ENCODE peak calls at places on chromosomes 13 and 19, in six cellular contexts. E is IMR-90, Y is right lobe of liver, X is stomach, T is AG04450, M is osteocyte. Q is an unnamed sample.

GRCh38 chr19:1244693-1245451 is 3.3 kb downstream of the ATP5F1D start:
- DNase-seq in Y (peak; percentile 98), E (no peak), X (peak; percentile 88), T (no peak), M (no peak), Q (no peak)

GRCh38 chr19:40163541-40164129 is 27.6 kb upstream of the MAP3K10 start:
- DNase-seq in T (no peak), Y (no peak), X (no peak), M (no peak), E (no peak), Q (no peak)

GRCh38 chr13:75357576-75358295 is 124.2 kb downstream of the TBC1D4 start:
- DNase-seq in T (no peak), Y (no peak), M (no peak), E (peak; percentile 68), X (no peak), Q (peak; percentile 14)

GRCh38 chr13:23979361-23980159 is 82.3 kb upstream of the C1QTNF9B start:
- DNase-seq in M (peak; percentile 86), Y (peak; percentile 71), T (peak; percentile 62), E (peak; percentile 82), X (peak; percentile 73), Q (peak; percentile 55)

GRCh38 chr13:94966380-94966779 is 254.0 kb upstream of the SOX21 start:
- DNase-seq in M (no peak), T (no peak), E (no peak), Y (no peak), X (no peak), Q (no peak)

GRCh38 chr13:30576528-30576927 is 41.2 kb upstream of the USPL1 start:
- DNase-seq in M (no peak), T (no peak), Y (peak; percentile 63), X (no peak), E (peak; percentile 59), Q (no peak)

GRCh38 chr13:104522235-104523072 is 1456.2 kb upstream of the SLC10A2 start:
- DNase-seq in X (no peak), M (no peak), T (no peak), Y (no peak), E (no peak), Q (no peak)

GRCh38 chr13:44679602-44680001 is 103.5 kb upstream of the TSC22D1 start:
- DNase-seq in E (peak; percentile 73), M (no peak), T (no peak), X (no peak), Y (no peak), Q (no peak)

GRCh38 chr19:49196527-49197240 is 39.1 kb downstream of the TRPM4 start:
- DNase-seq in X (no peak), M (no peak), T (no peak), Y (no peak), E (no peak), Q (no peak)

GRCh38 chr13:57408312-57408711 is 223.2 kb upstream of the PCDH17 start:
- DNase-seq in Y (no peak), T (no peak), X (no peak), M (no peak), E (no peak), Q (no peak)

GRCh38 chr13:99265162-99265822 is 7.1 kb upstream of the GPR18 start:
- DNase-seq in Y (no peak), E (no peak), T (no peak), X (no peak), M (no peak), Q (no peak)

GRCh38 chr19:6378036-6378435 is 2.3 kb upstream of the PSPN start:
- DNase-seq in X (no peak), E (peak; percentile 41), T (peak; percentile 20), Y (no peak), M (no peak), Q (no peak)

GRCh38 chr19:44747739-44748425 is 626 bp upstream of the BCL3 start:
- DNase-seq in X (peak; percentile 69), M (peak; percentile 87), T (no peak), Y (peak; percentile 78), E (peak; percentile 61), Q (no peak)

GRCh38 chr19:17089238-17089637 is 13.7 kb downstream of the MYO9B start:
- DNase-seq in Y (no peak), M (no peak), E (peak; percentile 95), X (no peak), T (peak; percentile 85), Q (no peak)

GRCh38 chr13:49314344-49314882 is 66.7 kb downstream of the CDADC1 start:
- DNase-seq in X (no peak), M (no peak), E (peak; percentile 65), Y (no peak), T (no peak), Q (no peak)

GRCh38 chr13:51635137-51635878 is 51.0 kb downstream of the WDFY2 start:
- DNase-seq in X (no peak), T (no peak), M (no peak), Y (no peak), E (no peak), Q (no peak)

GRCh38 chr19:30227661-30228112 is 144.5 kb upstream of the ZNF536 start:
- DNase-seq in M (peak; percentile 89), X (peak; percentile 33), E (peak; percentile 24), Y (peak; percentile 58), T (no peak), Q (peak; percentile 79)

GRCh38 chr13:27353166-27353583 is 71.2 kb upstream of the GTF3A start:
- DNase-seq in T (peak; percentile 29), X (no peak), M (no peak), Y (no peak), E (peak; percentile 88), Q (no peak)

GRCh38 chr13:48144413-48145035 is 49.6 kb upstream of the MED4 start:
- DNase-seq in T (no peak), X (no peak), E (peak; percentile 45), M (no peak), Y (no peak), Q (no peak)

GRCh38 chr19:17332677-17333581 is 1.7 kb downstream of the ANO8 start:
- DNase-seq in E (peak; percentile 39), T (no peak), M (no peak), Y (peak; percentile 44), X (no peak), Q (no peak)

GRCh38 chr19:42270346-42271044 is 1.4 kb downstream of the CIC start:
- DNase-seq in X (peak; percentile 63), M (no peak), Y (peak; percentile 80), E (no peak), T (no peak), Q (no peak)

GRCh38 chr19:54351474-54351873 is 12.5 kb upstream of the LILRA4 start:
- DNase-seq in T (no peak), Y (no peak), E (no peak), M (no peak), X (no peak), Q (no peak)

GRCh38 chr13:71477735-71478134 is 389.3 kb downstream of the DACH1 start:
- DNase-seq in M (no peak), X (no peak), Y (no peak), E (no peak), T (no peak), Q (no peak)

GRCh38 chr19:32671883-32672282 is 3.1 kb downstream of the ANKRD27 start:
- DNase-seq in X (no peak), M (no peak), Y (no peak), E (no peak), T (no peak), Q (no peak)

DNA sequence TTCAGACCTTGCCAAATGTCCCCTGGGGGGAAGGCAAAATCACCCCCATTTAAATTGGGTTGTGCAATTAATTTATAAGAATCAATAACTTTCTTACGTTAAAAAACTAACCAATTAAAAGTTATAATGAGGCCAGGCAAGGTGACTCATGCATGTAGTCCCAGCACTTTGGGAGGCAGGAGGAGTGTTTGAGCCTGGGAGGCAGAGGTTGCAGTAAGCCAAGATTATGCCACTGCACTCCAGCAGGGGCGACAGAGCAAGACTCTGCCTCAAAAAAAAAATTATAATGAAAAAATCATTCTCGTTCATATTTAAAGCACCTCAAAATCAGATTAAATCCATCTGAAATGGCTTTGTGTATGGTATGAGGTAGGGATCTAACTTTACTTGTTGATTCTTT is 18.4 kb upstream of the SIGLEC14 start:
- DNase-seq in M (no peak), X (no peak), Y (no peak), E (no peak), T (no peak), Q (no peak)
- TF ChIP-seq CTCF in M (no peak), X (no peak), Y (no peak), E (peak; percentile 41), T (peak; percentile 41), Q (peak; percentile 15)

GRCh38 chr19:7461841-7462629 is 26.8 kb downstream of the PEX11G start:
- DNase-seq in M (no peak), X (no peak), Y (no peak), T (no peak), E (no peak), Q (no peak)
- TF ChIP-seq CTCF in M (no peak), X (no peak), Y (no peak), T (no peak), E (no peak), Q (no peak)

DNA sequence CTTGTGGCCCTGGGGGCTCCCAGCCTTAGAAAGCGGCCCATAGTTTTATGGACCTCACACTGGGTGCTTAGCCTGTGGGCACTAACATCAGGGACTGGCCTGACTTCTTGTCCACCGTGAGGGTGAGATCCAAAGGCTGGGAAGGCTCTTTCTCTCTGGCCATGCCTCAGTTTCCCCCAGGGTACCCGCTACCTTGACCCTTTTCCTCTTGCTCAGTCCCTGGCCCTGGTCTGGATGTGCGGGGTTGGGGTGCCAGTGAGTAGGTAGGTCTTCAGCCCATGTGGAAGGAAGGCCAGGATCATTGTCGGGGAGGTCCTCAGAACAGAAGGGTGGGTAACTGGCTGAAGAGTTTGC is 1.6 kb upstream of the TMEM161A start:
- DNase-seq in E (no peak), M (no peak), X (no peak), T (no peak), Y (no peak), Q (no peak)
- TF ChIP-seq CTCF in E (no peak), M (no peak), X (no peak), T (no peak), Y (no peak), Q (peak; percentile 9)

GRCh38 chr13:96020155-96020575 is 33.0 kb downstream of the UGGT2 start:
- DNase-seq in E (peak; percentile 67), X (peak; percentile 49), T (peak; percentile 27), Y (no peak), M (no peak), Q (peak; percentile 7)
- TF ChIP-seq CTCF in E (peak; percentile 63), X (no peak), T (peak; percentile 65), Y (peak; percentile 67), M (peak; percentile 79), Q (peak; percentile 80)

DNA sequence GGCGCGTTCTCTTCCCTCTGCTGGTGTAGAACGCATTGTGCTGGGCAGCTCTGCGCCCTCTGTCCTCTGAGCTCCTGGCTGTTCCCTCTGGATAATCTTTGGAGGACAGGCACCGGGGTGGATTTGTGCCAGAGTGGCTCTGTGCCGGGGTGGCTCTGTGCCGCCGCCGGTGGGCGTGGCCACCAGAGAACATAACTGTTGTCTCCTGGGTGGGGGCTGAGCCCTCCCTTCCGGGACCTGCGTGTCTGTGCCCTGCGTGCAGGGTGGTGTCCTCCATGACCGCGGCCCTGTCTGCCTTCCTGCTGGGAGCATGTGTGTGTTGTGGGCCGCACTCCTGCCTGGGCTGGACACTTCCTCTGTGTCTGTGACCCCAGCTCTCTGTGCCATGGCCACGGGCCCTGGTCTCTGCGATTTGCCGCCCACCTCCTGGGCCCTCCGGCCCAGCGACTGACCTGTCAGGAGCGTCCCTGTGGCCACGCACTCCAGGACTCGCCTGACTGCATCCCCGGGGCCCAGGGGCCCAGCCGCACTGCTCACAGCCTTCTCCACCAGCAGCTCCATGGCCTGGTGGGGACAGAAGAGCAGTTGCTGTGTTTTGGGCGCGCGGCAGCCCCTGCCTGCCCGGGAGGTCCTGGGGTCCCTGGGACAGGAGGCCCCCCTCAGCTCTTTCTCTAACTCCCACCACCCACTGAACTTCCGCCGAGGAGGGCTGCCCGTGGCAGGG is 22.4 kb upstream of the MATK start:
- DNase-seq in M (no peak), E (no peak), X (peak; percentile 30), T (no peak), Y (peak; percentile 70), Q (no peak)
- TF ChIP-seq CTCF in M (no peak), E (no peak), X (no peak), T (no peak), Y (no peak), Q (no peak)

Q was measured in neural crest cell.